ENCODE peak calls at places on chromosomes 1 and 21, in four cellular contexts. S is H1, X is GM12878, L is HepG2. U is an unnamed sample. For H3K4me1, the result is how much of the 10 kb centered on the place peaks cover.

GRCh38 chr1:51061231-51061943 is 40.6 kb upstream of the C1orf185 start:
- DNase-seq in S (no peak), X (no peak), L (no peak), U (no peak)

GRCh38 chr1:14943516-14943851 is 210.1 kb upstream of the TMEM51 start:
- DNase-seq in S (no peak), X (no peak), L (no peak), U (no peak)

GRCh38 chr1:218930000-218930399 is 243.7 kb upstream of the LYPLAL1 start:
- DNase-seq in S (no peak), X (no peak), L (no peak), U (no peak)

GRCh38 chr1:50232271-50232670 is 123.6 kb downstream of the ELAVL4 start:
- DNase-seq in S (no peak), X (no peak), L (no peak), U (no peak)

GRCh38 chr1:33758698-33759097 is 105.2 kb upstream of the HMGB4 start:
- DNase-seq in S (no peak), X (no peak), L (no peak), U (no peak)

GRCh38 chr21:45294509-45295291 is 7.0 kb upstream of the POFUT2 start:
- DNase-seq in S (peak), X (no peak), L (no peak), U (no peak)

GRCh38 chr1:237045278-237046016 is 3.5 kb downstream of the RYR2 start:
- DNase-seq in S (no peak), X (no peak), L (no peak), U (no peak)

GRCh38 chr1:195530961-195531360 is 1077.3 kb downstream of the KCNT2 start:
- DNase-seq in S (no peak), X (no peak), L (no peak), U (no peak)

GRCh38 chr1:157403608-157404007 is 148.7 kb downstream of the FCRL5 start:
- DNase-seq in S (no peak), X (no peak), L (no peak), U (no peak)

GRCh38 chr1:64679177-64679576 is 65.7 kb upstream of the RAVER2 start:
- DNase-seq in S (no peak), X (no peak), L (no peak), U (no peak)

GRCh38 chr1:165069829-165070228 is 286.7 kb downstream of the LMX1A start:
- DNase-seq in S (no peak), X (no peak), L (no peak), U (no peak)

GRCh38 chr21:16082038-16082816 is 352.4 kb downstream of the USP25 start:
- DNase-seq in S (no peak), X (no peak), L (no peak), U (no peak)

GRCh38 chr1:46183119-46183842 is 7.0 kb upstream of the P3R3URF start:
- DNase-seq in S (no peak), X (no peak), L (peak), U (no peak)

GRCh38 chr21:14603202-14603601 is 57.1 kb upstream of the SAMSN1 start:
- DNase-seq in S (no peak), X (no peak), L (no peak), U (no peak)

GRCh38 chr1:12491691-12492090 is 126.3 kb downstream of the DHRS3 start:
- DNase-seq in S (no peak), X (no peak), L (no peak), U (no peak)

GRCh38 chr1:210372491-210372890 is 43.8 kb downstream of the HHAT start:
- DNase-seq in S (peak), X (no peak), L (no peak), U (no peak)

GRCh38 chr1:45394342-45394741 is 54.1 kb upstream of the MUTYH start:
- DNase-seq in S (no peak), X (peak), L (no peak), U (no peak)

GRCh38 chr21:36696640-36697472 is 2.1 kb upstream of the SIM2 start:
- DNase-seq in S (peak), X (no peak), L (no peak), U (no peak)

GRCh38 chr1:36199934-36200741 is 24.1 kb upstream of the THRAP3 start:
- DNase-seq in S (no peak), X (no peak), L (no peak), U (no peak)

GRCh38 chr1:214670098-214670497 is 67.1 kb downstream of the CENPF start:
- DNase-seq in S (no peak), X (no peak), L (peak), U (no peak)

GRCh38 chr21:32131960-32132359 is 146.9 kb downstream of the MIS18A start:
- DNase-seq in S (peak), X (no peak), L (peak), U (no peak)

GRCh38 chr1:240385551-240385950 is 226.4 kb downstream of the GREM2 start:
- DNase-seq in S (no peak), X (no peak), L (no peak), U (no peak)

GRCh38 chr1:202012544-202013478 is 2.4 kb downstream of the ELF3 start:
- DNase-seq in S (no peak), X (no peak), L (no peak), U (no peak)

GRCh38 chr1:228274452-228275153 is 66.8 kb downstream of the OBSCN start:
- DNase-seq in S (no peak), X (no peak), L (no peak), U (no peak)

GRCh38 chr1:50183734-50184133 is 75.0 kb downstream of the ELAVL4 start:
- DNase-seq in S (no peak), X (no peak), L (no peak), U (no peak)

GRCh38 chr1:111195002-111195684 is 5.3 kb downstream of the DENND2D start:
- DNase-seq in S (no peak), X (no peak), L (peak), U (no peak)

GRCh38 chr1:35570589-35571137 is 2.5 kb upstream of the TFAP2E start:
- DNase-seq in S (no peak), X (no peak), L (no peak), U (no peak)

GRCh38 chr1:178450871-178451270 is 45.9 kb downstream of the CLEC20A start:
- DNase-seq in S (no peak), X (no peak), L (no peak), U (no peak)

GRCh38 chr1:54945393-54945936 is 35.0 kb upstream of the TMEM61 start:
- DNase-seq in S (no peak), X (no peak), L (no peak), U (no peak)

GRCh38 chr1:19971657-19972056 is 7.8 kb downstream of the PLA2G2A start:
- DNase-seq in S (no peak), X (no peak), L (no peak), U (no peak)

GRCh38 chr1:67009792-67010191 is 44.2 kb downstream of the SLC35D1 start:
- DNase-seq in S (no peak), X (no peak), L (no peak), U (no peak)

GRCh38 chr21:17679002-17679600 is 66.4 kb upstream of the BTG3 start:
- DNase-seq in S (no peak), X (peak), L (peak), U (peak)

DNA sequence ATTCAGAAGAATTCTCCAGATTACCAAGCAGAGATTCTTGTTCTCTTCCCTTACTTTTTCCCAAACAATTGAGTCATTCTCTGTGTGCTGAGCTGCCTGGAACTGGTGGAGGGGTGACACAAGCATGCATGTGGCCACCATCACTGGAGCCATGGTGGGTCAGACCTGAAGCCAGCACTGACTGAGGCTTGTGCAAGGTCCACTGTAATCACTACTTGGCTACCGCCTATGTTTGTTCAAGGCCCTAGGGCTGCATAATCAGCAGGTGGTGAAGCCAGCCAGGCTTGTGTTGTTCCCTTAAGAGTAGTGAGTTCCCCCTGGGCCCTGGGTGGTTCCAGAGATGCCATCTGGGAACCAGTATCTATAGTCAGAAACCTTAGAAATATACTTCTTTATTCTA is 183.8 kb downstream of the DNAH14 start:
- DNase-seq in S (no peak), X (no peak), L (no peak), U (no peak)
- TF ChIP-seq SUZ12 in S (no peak), X (no peak), L (no peak), U (no peak)

GRCh38 chr1:198679535-198680173 is 40.8 kb downstream of the PTPRC start:
- DNase-seq in S (no peak), X (no peak), L (no peak), U (no peak)
- H3K4me1 ChIP-seq in S (under half), X (half or more), L (under half), U (under half)

GRCh38 chr1:229408458-229409037 is 25.3 kb downstream of the ACTA1 start:
- DNase-seq in S (peak), X (no peak), L (peak), U (no peak)
- TF ChIP-seq YY1 in S (no peak), X (no peak), L (no peak), U (no peak)

GRCh38 chr1:43843684-43844083 is 89.9 kb upstream of the ARTN start:
- DNase-seq in S (no peak), X (no peak), L (no peak), U (no peak)

GRCh38 chr1:43841511-43841910 is 92.1 kb upstream of the ARTN start:
- DNase-seq in S (no peak), X (no peak), L (no peak), U (peak)

GRCh38 chr1:43847290-43847689 is 86.3 kb upstream of the ARTN start:
- DNase-seq in S (no peak), X (no peak), L (no peak), U (no peak)

GRCh38 chr1:43842099-43842498 is 91.5 kb upstream of the ARTN start:
- DNase-seq in S (no peak), X (no peak), L (no peak), U (no peak)

DNA sequence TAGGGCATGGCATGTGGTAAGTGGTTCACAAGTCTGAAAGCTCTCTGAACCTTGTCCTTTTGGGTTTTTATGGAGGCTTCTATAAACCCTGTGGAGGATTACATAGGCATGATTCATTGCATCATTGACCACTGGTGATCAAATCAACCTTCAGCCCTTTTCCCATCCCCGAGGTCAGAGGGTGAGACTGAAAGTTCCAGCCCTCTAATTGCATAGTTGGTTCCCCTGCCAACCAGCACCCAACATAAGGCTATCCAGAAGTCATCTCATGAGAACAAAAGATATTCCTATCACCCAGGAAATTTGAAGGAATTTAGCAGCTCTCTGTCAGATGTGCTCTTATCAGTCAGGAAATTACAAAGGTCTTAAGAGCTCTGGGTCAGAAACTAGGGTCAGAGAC is 89.5 kb upstream of the ARTN start:
- DNase-seq in S (no peak), X (no peak), L (no peak), U (no peak)
- TF ChIP-seq SUZ12 in S (no peak), X (no peak), L (no peak), U (no peak)

U was measured in NT2/D1.